ENCODE peak calls at places on chromosome 1, in five cellular contexts. P is HCT116, I is stomach, Q is tibial artery, A is psoas muscle. C is an unnamed sample. For H3K4me1, the result is how much of the 10 kb centered on the place peaks cover.

GRCh38 chr1:3814771-3815561 is 18.7 kb upstream of the LRRC47 start:
- DNase-seq in P (no peak), I (no peak), Q (peak), A (no peak), C (no peak)

GRCh38 chr1:243483084-243483845 is 227.4 kb downstream of the SDCCAG8 start:
- DNase-seq in P (no peak), I (no peak), Q (no peak), A (no peak), C (no peak)

GRCh38 chr1:109254621-109255096 is 5.3 kb downstream of the CELSR2 start:
- DNase-seq in P (no peak), I (no peak), Q (no peak), A (no peak), C (no peak)

GRCh38 chr1:37875833-37876232 is 16.4 kb upstream of the MTF1 start:
- DNase-seq in P (no peak), I (no peak), Q (no peak), A (no peak), C (no peak)

GRCh38 chr1:8402109-8402704 is 84.3 kb downstream of the SLC45A1 start:
- DNase-seq in P (no peak), I (no peak), Q (no peak), A (no peak), C (no peak)

GRCh38 chr1:112298558-112298957 is 97.5 kb upstream of the CTTNBP2NL start:
- DNase-seq in P (peak), I (peak), Q (no peak), A (peak), C (no peak)

GRCh38 chr1:115651391-115651790 is 9.6 kb downstream of the VANGL1 start:
- DNase-seq in P (no peak), I (no peak), Q (no peak), A (no peak), C (no peak)

GRCh38 chr1:1299686-1300351 is 7.9 kb downstream of the ACAP3 start:
- DNase-seq in P (no peak), I (no peak), Q (no peak), A (no peak), C (no peak)

GRCh38 chr1:201495447-201496295 is 11.3 kb downstream of the CSRP1 start:
- DNase-seq in P (no peak), I (peak), Q (peak), A (peak), C (no peak)

GRCh38 chr1:93675272-93675671 is 6.4 kb downstream of the BCAR3 start:
- DNase-seq in P (no peak), I (no peak), Q (no peak), A (no peak), C (no peak)
- H3K4me1 ChIP-seq in P (half or more), I (under half), Q (under half), A (under half), C (under half)

GRCh38 chr1:171983584-171983983 is 142.3 kb downstream of the DNM3 start:
- DNase-seq in P (peak), I (no peak), Q (no peak), A (no peak), C (no peak)
- TF ChIP-seq CTCF in P (peak), I (no peak), Q (no peak), A (peak), C (no peak)

DNA sequence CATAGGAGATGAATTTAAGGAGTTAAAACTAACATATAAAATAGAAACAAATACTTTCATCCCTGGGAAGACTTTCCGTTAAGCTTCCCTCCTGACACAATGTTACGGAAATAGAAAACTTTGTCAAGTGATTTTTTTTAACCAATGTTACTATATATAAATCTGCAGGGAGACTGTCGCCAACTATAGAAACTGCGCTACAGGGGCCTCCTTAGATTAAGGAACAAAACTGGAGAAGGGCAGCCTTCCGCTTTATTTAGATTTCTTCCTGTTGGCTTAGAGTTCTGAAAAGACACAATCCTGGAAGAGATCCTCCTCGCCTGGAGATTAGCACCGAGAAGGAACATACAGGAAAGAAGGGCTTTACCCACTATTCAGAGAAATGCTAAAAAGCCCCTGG is 1.5 kb downstream of the MGST3 start:
- DNase-seq in P (no peak), I (no peak), Q (no peak), A (no peak), C (no peak)
- H3K4me1 ChIP-seq in P (under half), I (under half), Q (under half), A (half or more), C (under half)

GRCh38 chr1:119885903-119886783 is 10.2 kb downstream of the ADAM30 start:
- DNase-seq in P (peak), I (peak), Q (peak), A (peak), C (no peak)
- TF ChIP-seq CTCF in P (peak), I (peak), Q (peak), A (peak), C (peak)

DNA sequence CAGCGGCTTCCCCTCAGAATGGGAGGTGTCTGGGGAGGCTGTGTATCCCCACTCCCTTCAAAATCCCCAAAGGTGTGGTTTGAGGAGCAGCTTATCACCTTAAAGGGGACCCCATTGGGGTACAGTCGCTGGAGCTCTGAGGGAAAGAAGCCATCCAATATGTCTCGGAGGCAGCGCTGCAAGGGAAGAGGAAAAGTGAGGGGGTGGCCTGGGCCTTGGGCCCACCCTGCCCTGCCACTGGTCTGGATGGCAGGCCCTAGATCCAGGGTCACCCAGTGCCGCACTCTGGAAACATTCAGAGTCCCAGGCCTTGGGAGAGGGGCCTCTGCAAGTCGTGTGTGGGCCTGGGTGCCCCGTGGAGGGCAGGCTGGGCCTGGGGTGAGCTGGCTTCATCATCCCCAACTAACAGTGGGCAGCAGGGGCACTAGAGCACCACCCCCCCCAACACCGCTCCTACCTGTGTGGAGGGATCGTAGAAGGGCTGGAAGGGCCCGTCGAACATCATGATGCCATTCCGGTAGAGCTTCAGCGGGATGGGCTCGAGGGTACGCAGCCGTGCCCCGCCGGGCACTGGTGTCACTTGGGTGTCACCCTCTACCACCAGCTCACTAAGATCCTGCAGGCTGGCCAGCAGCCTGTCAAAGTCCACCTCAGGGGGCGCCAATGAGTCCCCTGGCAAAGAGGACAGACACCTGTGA is 5.6 kb downstream of the SH3BGRL3 start:
- DNase-seq in P (peak), I (no peak), Q (no peak), A (peak), C (no peak)
- H3K4me1 ChIP-seq in P (half or more), I (half or more), Q (under half), A (under half), C (under half)

DNA sequence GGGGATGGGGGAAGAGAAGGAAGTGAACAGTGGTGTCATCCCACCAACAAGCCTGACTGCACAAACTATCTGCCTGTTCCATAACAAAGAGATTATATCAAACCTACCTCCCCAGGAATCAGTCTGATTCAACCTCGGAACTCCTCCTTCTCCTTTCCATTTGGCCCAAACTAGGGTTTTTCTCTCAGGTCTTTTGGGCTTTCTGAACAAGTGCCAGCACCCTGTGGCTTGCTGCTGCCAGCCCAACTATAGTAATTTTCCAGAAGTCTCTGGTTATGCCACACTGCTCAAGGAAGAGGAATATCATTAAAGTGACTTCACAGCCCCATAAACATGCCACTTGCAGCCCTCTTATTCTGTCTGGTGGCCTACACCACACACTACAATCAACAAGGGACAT is 70.5 kb downstream of the RGS7 start:
- DNase-seq in P (no peak), I (no peak), Q (no peak), A (no peak), C (no peak)
- TF ChIP-seq CTCF in P (no peak), I (no peak), Q (no peak), A (no peak), C (no peak)

C was measured in right atrium auricular region.